ENCODE peak calls at places on chromosome 9, in five cellular contexts. F is IMR-90, W is neuronal stem cell, K is H1, U is trophoblast cell. B is an unnamed sample.

GRCh38 chr9:2087500-2088313 is 72.6 kb downstream of the SMARCA2 start:
- DNase-seq in F (peak), W (no peak), K (no peak), U (no peak), B (peak)

GRCh38 chr9:77384406-77384805 is 207.1 kb downstream of the VPS13A start:
- DNase-seq in F (peak), W (no peak), K (no peak), U (no peak), B (peak)

GRCh38 chr9:133428579-133429215 is 6.5 kb downstream of the ADAMTS13 start:
- DNase-seq in F (no peak), W (peak), K (peak), U (no peak), B (peak)

GRCh38 chr9:19446361-19446861 is 37.6 kb downstream of the ACER2 start:
- DNase-seq in F (no peak), W (no peak), K (peak), U (no peak), B (no peak)

GRCh38 chr9:90012825-90013425 is 408.1 kb downstream of the GADD45G start:
- DNase-seq in F (no peak), W (no peak), K (no peak), U (no peak), B (no peak)

GRCh38 chr9:137276757-137277328 is 683 bp upstream of the TOR4A start:
- DNase-seq in F (peak), W (no peak), K (peak), U (no peak), B (peak)

GRCh38 chr9:137198748-137199276 is 1.7 kb downstream of the TPRN start:
- DNase-seq in F (no peak), W (no peak), K (no peak), U (no peak), B (no peak)

GRCh38 chr9:16561121-16561520 is 309.3 kb downstream of the BNC2 start:
- DNase-seq in F (no peak), W (no peak), K (no peak), U (no peak), B (no peak)

GRCh38 chr9:1050125-1050895 is at the start of gene DMRT2:
- DNase-seq in F (peak), W (peak), K (peak), U (peak), B (no peak)

GRCh38 chr9:33106372-33106771 is 29.9 kb upstream of the SMU1 start:
- DNase-seq in F (no peak), W (no peak), K (no peak), U (no peak), B (no peak)

GRCh38 chr9:98195671-98196070 is 3.2 kb upstream of the CORO2A start:
- DNase-seq in F (no peak), W (no peak), K (no peak), U (no peak), B (no peak)

GRCh38 chr9:85541876-85542275 is 199.9 kb downstream of the AGTPBP1 start:
- DNase-seq in F (no peak), W (no peak), K (no peak), U (peak), B (no peak)

GRCh38 chr9:89598926-89599325 is 5.9 kb upstream of the GADD45G start:
- DNase-seq in F (no peak), W (no peak), K (peak), U (no peak), B (peak)

GRCh38 chr9:98873535-98874432 is 66.3 kb downstream of the GALNT12 start:
- DNase-seq in F (no peak), W (no peak), K (no peak), U (peak), B (no peak)

GRCh38 chr9:112664541-112664940 is 53.4 kb downstream of the INIP start:
- DNase-seq in F (no peak), W (no peak), K (no peak), U (no peak), B (no peak)

GRCh38 chr9:80605129-80605528 is 1033.4 kb downstream of the TLE4 start:
- DNase-seq in F (peak), W (no peak), K (no peak), U (no peak), B (peak)

GRCh38 chr9:83062653-83063527 is at the start of gene RASEF:
- DNase-seq in F (no peak), W (peak), K (peak), U (peak), B (peak)

GRCh38 chr9:71331603-71332002 is 210.2 kb upstream of the TRPM3 start:
- DNase-seq in F (no peak), W (no peak), K (no peak), U (no peak), B (no peak)

GRCh38 chr9:78325343-78325742 is 28.4 kb downstream of the PSAT1 start:
- DNase-seq in F (peak), W (no peak), K (no peak), U (no peak), B (peak)

GRCh38 chr9:114184071-114184470 is 28.7 kb downstream of the COL27A1 start:
- DNase-seq in F (peak), W (no peak), K (no peak), U (no peak), B (peak)

GRCh38 chr9:86376016-86376415 is 21.8 kb upstream of the TUT7 start:
- DNase-seq in F (no peak), W (no peak), K (no peak), U (no peak), B (no peak)

GRCh38 chr9:96500696-96501660 is 51.0 kb downstream of the HABP4 start:
- DNase-seq in F (peak), W (no peak), K (no peak), U (no peak), B (peak)

GRCh38 chr9:106753155-106753671 is 109.8 kb upstream of the ZNF462 start:
- DNase-seq in F (peak), W (no peak), K (no peak), U (no peak), B (peak)

GRCh38 chr9:72932669-72933068 is 20.2 kb downstream of the ALDH1A1 start:
- DNase-seq in F (no peak), W (no peak), K (no peak), U (no peak), B (peak)

GRCh38 chr9:70053864-70054263 is 10.2 kb downstream of the MAMDC2 start:
- DNase-seq in F (no peak), W (no peak), K (no peak), U (no peak), B (no peak)

GRCh38 chr9:114007991-114008666 is 70.0 kb downstream of the AMBP start:
- DNase-seq in F (no peak), W (no peak), K (peak), U (no peak), B (no peak)

GRCh38 chr9:87517732-87518131 is 20.1 kb downstream of the DAPK1 start:
- DNase-seq in F (no peak), W (no peak), K (no peak), U (no peak), B (no peak)

GRCh38 chr9:86754581-86754980 is 192.7 kb downstream of the GAS1 start:
- DNase-seq in F (no peak), W (no peak), K (no peak), U (no peak), B (no peak)

GRCh38 chr9:136442330-136442729 is 2.7 kb upstream of the INPP5E start:
- DNase-seq in F (no peak), W (no peak), K (no peak), U (no peak), B (no peak)

GRCh38 chr9:116087246-116087645 is 66.3 kb upstream of the PAPPA start:
- DNase-seq in F (peak), W (no peak), K (no peak), U (no peak), B (peak)

GRCh38 chr9:5375790-5376477 is 36.3 kb upstream of the RLN1 start:
- DNase-seq in F (no peak), W (no peak), K (no peak), U (no peak), B (peak)

GRCh38 chr9:32395483-32396216 is 11.2 kb downstream of the ACO1 start:
- DNase-seq in F (peak), W (no peak), K (no peak), U (no peak), B (peak)

GRCh38 chr9:75907863-75908262 is 17.4 kb downstream of the PCSK5 start:
- DNase-seq in F (no peak), W (no peak), K (no peak), U (no peak), B (no peak)

GRCh38 chr9:89794918-89795317 is 190.1 kb downstream of the GADD45G start:
- DNase-seq in F (no peak), W (no peak), K (no peak), U (peak), B (no peak)

GRCh38 chr9:128203024-128203841 is at the start of gene DNM1:
- DNase-seq in F (peak), W (peak), K (peak), U (peak), B (peak)

GRCh38 chr9:110058304-110058953 is 149.5 kb downstream of the C9orf152 start:
- DNase-seq in F (peak), W (no peak), K (peak), U (peak), B (peak)

GRCh38 chr9:77846957-77847574 is 184.5 kb downstream of the GNAQ start:
- DNase-seq in F (peak), W (no peak), K (no peak), U (no peak), B (peak)

GRCh38 chr9:26856413-26857032 is 36.1 kb downstream of the CAAP1 start:
- DNase-seq in F (peak), W (peak), K (no peak), U (peak), B (peak)

GRCh38 chr9:106643211-106643930 is 219.6 kb upstream of the ZNF462 start:
- DNase-seq in F (no peak), W (no peak), K (no peak), U (peak), B (peak)

GRCh38 chr9:88531920-88532319 is 3.1 kb upstream of the NXNL2 start:
- DNase-seq in F (no peak), W (peak), K (no peak), U (no peak), B (no peak)
- H3K4me3 ChIP-seq in F (peak), W (peak), K (peak), U (no peak), B (no peak)

GRCh38 chr9:123550012-123550411 is 194.0 kb downstream of the CRB2 start:
- DNase-seq in F (no peak), W (no peak), K (no peak), U (no peak), B (no peak)
- H4K91ac ChIP-seq in F (no peak), W (no peak), K (no peak), U (no peak), B (no peak)

DNA sequence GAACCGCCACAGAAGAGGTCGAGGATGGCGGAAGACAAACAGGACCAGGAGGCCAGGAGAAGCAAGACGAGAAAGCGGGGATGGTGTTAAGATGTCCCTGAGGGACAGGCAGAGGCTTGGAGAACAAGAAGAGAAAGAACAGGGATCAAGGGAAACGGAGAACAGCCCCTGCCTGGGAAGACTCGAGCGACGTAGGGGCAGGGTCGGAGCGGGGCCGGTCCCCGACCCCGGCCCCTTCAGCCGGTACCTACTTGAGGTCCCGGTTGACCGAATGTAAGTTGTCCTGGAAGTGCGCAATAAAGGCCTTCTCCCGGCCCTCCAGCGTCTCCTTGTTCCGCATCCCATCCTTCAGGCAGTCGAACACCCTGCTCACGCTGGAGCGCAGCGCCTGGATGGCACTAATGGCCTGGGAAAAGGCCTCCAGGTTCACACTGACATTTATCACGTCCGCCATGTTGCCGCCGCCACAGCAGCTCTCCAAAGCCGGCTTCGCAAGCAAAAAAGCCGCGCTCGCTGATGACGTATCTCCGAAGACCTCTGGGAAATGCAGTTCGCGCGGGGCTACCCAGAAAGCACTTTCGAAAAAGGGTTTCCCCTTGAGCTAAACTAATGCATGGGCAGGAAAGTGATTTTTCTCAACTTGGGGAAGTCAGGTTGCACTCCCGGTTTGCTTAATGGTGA is at the start of gene MED27:
- DNase-seq in F (peak), W (peak), K (peak), U (peak), B (peak)
- H3K23ac ChIP-seq in F (peak), W (no peak), K (no peak), U (no peak), B (no peak)

GRCh38 chr9:126126012-126126411 is 200.6 kb upstream of the MVB12B start:
- DNase-seq in F (no peak), W (no peak), K (peak), U (no peak), B (no peak)

GRCh38 chr9:126123927-126124326 is 202.7 kb upstream of the MVB12B start:
- DNase-seq in F (no peak), W (no peak), K (peak), U (no peak), B (no peak)

GRCh38 chr9:126126807-126127206 is 199.8 kb upstream of the MVB12B start:
- DNase-seq in F (no peak), W (no peak), K (peak), U (no peak), B (no peak)

GRCh38 chr9:126125177-126125576 is 201.5 kb upstream of the MVB12B start:
- DNase-seq in F (no peak), W (no peak), K (no peak), U (no peak), B (peak)

GRCh38 chr9:126125577-126125976 is 201.1 kb upstream of the MVB12B start:
- DNase-seq in F (no peak), W (no peak), K (no peak), U (no peak), B (no peak)
- H3K4me3 ChIP-seq in F (no peak), W (no peak), K (no peak), U (no peak), B (no peak)

DNA sequence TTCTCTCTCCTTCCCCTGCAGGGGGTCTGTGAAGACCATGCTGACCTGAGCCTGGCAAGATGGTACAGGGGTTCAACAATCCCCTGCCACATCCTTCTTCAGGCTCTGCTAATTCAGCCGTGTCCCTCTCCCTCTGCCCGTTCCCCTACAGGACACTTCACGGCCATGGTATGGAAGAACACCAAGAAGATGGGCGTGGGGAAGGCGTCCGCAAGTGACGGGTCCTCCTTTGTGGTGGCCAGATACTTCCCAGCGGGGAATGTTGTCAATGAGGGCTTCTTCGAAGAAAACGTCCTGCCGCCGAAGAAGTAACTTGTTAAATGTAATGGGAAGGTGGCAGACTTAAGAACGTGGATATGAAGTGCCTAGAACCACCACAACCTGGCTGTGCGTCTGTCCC is 7.0 kb upstream of the CCIN start:
- DNase-seq in F (no peak), W (no peak), K (no peak), U (no peak), B (no peak)
- H4K91ac ChIP-seq in F (peak), W (peak), K (peak), U (peak), B (peak)

GRCh38 chr9:121744687-121745395 is 93.4 kb downstream of the DAB2IP start:
- DNase-seq in F (peak), W (no peak), K (no peak), U (peak), B (peak)

GRCh38 chr9:121745396-121745695 is 93.9 kb downstream of the DAB2IP start:
- DNase-seq in F (no peak), W (no peak), K (no peak), U (no peak), B (no peak)

GRCh38 chr9:121744002-121744686 is 92.7 kb downstream of the DAB2IP start:
- DNase-seq in F (peak), W (no peak), K (no peak), U (peak), B (peak)

GRCh38 chr9:121742923-121743322 is 91.5 kb downstream of the DAB2IP start:
- DNase-seq in F (no peak), W (no peak), K (no peak), U (no peak), B (no peak)

GRCh38 chr9:121743441-121744001 is 92.1 kb downstream of the DAB2IP start:
- DNase-seq in F (peak), W (peak), K (peak), U (peak), B (peak)
- H3K23ac ChIP-seq in F (peak), W (no peak), K (no peak), U (no peak), B (peak)

B was measured in mesenchymal stem cell.